ENCODE peak calls at places on chromosomes 13 and 19, in five cellular contexts. E is ureter; G is WTC11; O is NCI-H1092; Q is activated CD4-positive, alpha-beta T cell treated with anti-CD3 and anti-CD28 coated beads, Interleukin-2, amount 50 U/mL, for 48 hours. I is an unnamed sample.

GRCh38 chr13:67283602-67284001 is 53.5 kb upstream of the PCDH9 start:
- DNase-seq in E (no peak), G (no peak), O (no peak), Q (no peak), I (no peak)

GRCh38 chr13:42474954-42475353 is 99.0 kb upstream of the TNFSF11 start:
- DNase-seq in E (no peak), G (no peak), O (no peak), Q (peak; percentile 41), I (no peak)

GRCh38 chr19:50679177-50680125 is 30.2 kb downstream of the C19orf81 start:
- DNase-seq in E (peak; percentile 73), G (peak; percentile 90), O (peak; percentile 48), Q (peak; percentile 82), I (peak; percentile 81)

GRCh38 chr19:8610041-8610927 is at the start of gene ADAMTS10:
- DNase-seq in E (no peak), G (peak; percentile 57), O (no peak), Q (peak; percentile 45), I (no peak)

GRCh38 chr19:36182612-36183454 is 30.6 kb upstream of the COX7A1 start:
- DNase-seq in E (no peak), G (no peak), O (no peak), Q (no peak), I (no peak)

GRCh38 chr13:77507931-77508776 is 27.4 kb upstream of the SCEL start:
- DNase-seq in E (no peak), G (no peak), O (peak; percentile 20), Q (no peak), I (no peak)

GRCh38 chr13:50518131-50518530 is 325.4 kb downstream of the DLEU7 start:
- DNase-seq in E (no peak), G (no peak), O (no peak), Q (no peak), I (no peak)

GRCh38 chr13:87376081-87376480 is 295.1 kb upstream of the SLITRK5 start:
- DNase-seq in E (no peak), G (no peak), O (no peak), Q (no peak), I (no peak)

GRCh38 chr13:75467009-75467728 is 14.8 kb downstream of the TBC1D4 start:
- DNase-seq in E (no peak), G (no peak), O (no peak), Q (no peak), I (no peak)

GRCh38 chr19:49470615-49470978 is 3.4 kb upstream of the FLT3LG start:
- DNase-seq in E (no peak), G (no peak), O (no peak), Q (no peak), I (no peak)

GRCh38 chr13:26075498-26075897 is 23.7 kb upstream of the SHISA2 start:
- DNase-seq in E (no peak), G (no peak), O (no peak), Q (no peak), I (no peak)

GRCh38 chr19:15551183-15552004 is 43.1 kb downstream of the CYP4F22 start:
- DNase-seq in E (no peak), G (peak; percentile 95), O (no peak), Q (peak; percentile 73), I (no peak)

GRCh38 chr13:42836930-42837329 is 55.5 kb downstream of the FAM216B start:
- DNase-seq in E (no peak), G (no peak), O (peak; percentile 40), Q (no peak), I (no peak)